ENCODE peak calls at places on chromosomes 5 and 9, in four cellular contexts. C is T-cell; B is NCI-H1694; D is stimulated activated CD4-positive, alpha-beta T cell treated with anti-CD3 and anti-CD28 coated beads, TNF-alpha, amount 100 ng/mL, for 48 hours. F is an unnamed sample.

GRCh38 chr5:63341442-63341841 is 620.8 kb downstream of the HTR1A start:
- DNase-seq in C (no peak), D (no peak), B (no peak), F (no peak)

GRCh38 chr9:121498487-121499176 is 1.0 kb downstream of the GGTA1 start:
- DNase-seq in B (no peak), C (no peak), D (no peak), F (no peak)

GRCh38 chr9:32304495-32304894 is 79.9 kb upstream of the ACO1 start:
- DNase-seq in C (no peak), B (no peak), D (no peak), F (no peak)

GRCh38 chr5:17229308-17229707 is 11.9 kb downstream of the BASP1 start:
- DNase-seq in B (no peak), D (no peak), C (no peak), F (no peak)

GRCh38 chr5:109826-110225 is 17.9 kb downstream of the PLEKHG4B start:
- DNase-seq in C (no peak), B (no peak), D (no peak), F (no peak)

GRCh38 chr5:147522435-147522834 is 12.6 kb upstream of the DPYSL3 start:
- DNase-seq in B (no peak), D (no peak), C (no peak), F (no peak)

GRCh38 chr9:125235805-125236534 is 5.2 kb downstream of the HSPA5 start:
- DNase-seq in D (no peak), B (no peak), C (no peak), F (no peak)

GRCh38 chr5:172533399-172534228 is 79.3 kb upstream of the SH3PXD2B start:
- DNase-seq in B (no peak), D (no peak), C (no peak), F (no peak)

GRCh38 chr5:141960018-141960417 is 2.0 kb upstream of the PCDH12 start:
- DNase-seq in D (no peak), B (no peak), C (no peak), F (no peak)

GRCh38 chr5:96932026-96932425 is 3.9 kb upstream of the LNPEP start:
- DNase-seq in C (no peak), B (no peak), D (no peak), F (no peak)

GRCh38 chr5:5270958-5271605 is 131.0 kb downstream of the ADAMTS16 start:
- DNase-seq in D (no peak), C (no peak), B (no peak), F (no peak)

GRCh38 chr5:171475551-171476035 is 56.1 kb downstream of the FGF18 start:
- DNase-seq in B (no peak), D (no peak), C (no peak), F (no peak)

GRCh38 chr5:171693397-171693796 is 92.2 kb upstream of the SMIM23 start:
- DNase-seq in B (no peak), C (no peak), D (no peak), F (no peak)

GRCh38 chr5:88256037-88256436 is 12.6 kb downstream of the TMEM161B start:
- DNase-seq in B (no peak), C (no peak), D (no peak), F (no peak)

GRCh38 chr5:132291026-132291425 is 3.2 kb upstream of the SLC22A4 start:
- DNase-seq in C (no peak), D (no peak), B (no peak), F (no peak)

F was measured in T-helper 2 cell.